ENCODE peak calls at places on chromosomes 3 and 15, in four cellular contexts. L, B, O and C are unnamed samples.
A peak's percentile ranks its signal among the peaks of the same experiment; 100 is the strongest.

GRCh38 chr3:13856006-13856405 is 23.9 kb downstream of the WNT7A start:
- DNase-seq in L (no peak), B (no peak), O (no peak), C (no peak)

GRCh38 chr15:73744293-73744692 is 8.9 kb downstream of the INSYN1 start:
- DNase-seq in O (no peak), L (no peak), B (no peak), C (no peak)

GRCh38 chr15:100112061-100112420 is 229.7 kb downstream of the ADAMTS17 start:
- DNase-seq in L (peak; percentile 12), O (no peak), B (no peak), C (no peak)

GRCh38 chr3:195587406-195587805 is 3.7 kb upstream of the APOD start:
- DNase-seq in B (no peak), O (no peak), L (no peak), C (no peak)

GRCh38 chr3:161339517-161340500 is 31.5 kb downstream of the SPTSSB start:
- DNase-seq in O (no peak), B (no peak), L (no peak), C (no peak)

GRCh38 chr15:43199945-43200488 is 14.8 kb downstream of the CCNDBP1 start:
- DNase-seq in B (no peak), L (no peak), O (no peak), C (no peak)

GRCh38 chr3:136562031-136562430 is 190.1 kb downstream of the STAG1 start:
- DNase-seq in L (no peak), B (no peak), O (no peak), C (no peak)

GRCh38 chr3:63910873-63911272 is 1.3 kb downstream of the SCAANT1 start:
- DNase-seq in L (no peak), B (no peak), O (no peak), C (no peak)

GRCh38 chr3:53794597-53794996 is 51.6 kb downstream of the CHDH start:
- DNase-seq in O (no peak), B (no peak), L (no peak), C (no peak)

GRCh38 chr15:45107941-45108630 is 5.9 kb downstream of the DUOX2 start:
- DNase-seq in B (no peak), O (no peak), L (peak; percentile 9), C (no peak)

DNA sequence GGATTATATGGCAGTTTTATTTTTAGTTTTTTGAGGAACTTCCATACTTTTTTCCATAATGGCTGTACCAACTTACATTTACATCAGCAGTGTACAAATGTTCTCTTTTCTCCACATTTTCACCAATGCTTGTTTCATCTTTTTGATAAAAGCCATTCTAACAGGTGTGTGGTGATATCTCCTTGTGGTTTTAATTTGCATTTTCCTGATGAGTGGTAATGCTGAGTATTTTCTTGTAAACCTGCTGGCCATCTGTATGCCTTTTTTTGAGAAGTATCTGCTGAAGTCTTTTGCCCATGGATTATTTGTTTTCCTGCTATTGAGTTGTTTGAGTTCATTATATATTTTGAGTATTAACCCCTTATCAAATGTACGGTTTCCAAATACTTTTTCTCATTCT is 50.6 kb downstream of the RPL39L start:
- DNase-seq in B (no peak), O (no peak), L (no peak), C (no peak)
- H3K4me3 ChIP-seq in B (no peak overlapping the region), O (no peak overlapping the region), L (no peak overlapping the region), C (no peak overlapping the region)

GRCh38 chr3:27105904-27106303 is 263.3 kb downstream of the NEK10 start:
- DNase-seq in B (peak; percentile 6), L (no peak), O (peak; percentile 29), C (peak; percentile 30)
- TF ChIP-seq CTCF in B (peak; percentile 17), L (no peak), O (peak; percentile 48), C (peak; percentile 28)

GRCh38 chr15:38251726-38252480 is 733 bp upstream of the SPRED1 start:
- DNase-seq in O (peak; percentile 95), L (peak; percentile 90), B (peak; percentile 41), C (peak; percentile 91)

GRCh38 chr15:38253448-38253847 is 812 bp downstream of the SPRED1 start:
- DNase-seq in L (no peak), O (peak; percentile 82), B (no peak), C (no peak)

GRCh38 chr15:38255690-38256089 is 3.1 kb downstream of the SPRED1 start:
- DNase-seq in B (no peak), O (no peak), L (no peak), C (no peak)

GRCh38 chr15:38252481-38253311 is at the start of gene SPRED1:
- DNase-seq in B (no peak), O (peak; percentile 53), L (peak; percentile 73), C (peak; percentile 70)

DNA sequence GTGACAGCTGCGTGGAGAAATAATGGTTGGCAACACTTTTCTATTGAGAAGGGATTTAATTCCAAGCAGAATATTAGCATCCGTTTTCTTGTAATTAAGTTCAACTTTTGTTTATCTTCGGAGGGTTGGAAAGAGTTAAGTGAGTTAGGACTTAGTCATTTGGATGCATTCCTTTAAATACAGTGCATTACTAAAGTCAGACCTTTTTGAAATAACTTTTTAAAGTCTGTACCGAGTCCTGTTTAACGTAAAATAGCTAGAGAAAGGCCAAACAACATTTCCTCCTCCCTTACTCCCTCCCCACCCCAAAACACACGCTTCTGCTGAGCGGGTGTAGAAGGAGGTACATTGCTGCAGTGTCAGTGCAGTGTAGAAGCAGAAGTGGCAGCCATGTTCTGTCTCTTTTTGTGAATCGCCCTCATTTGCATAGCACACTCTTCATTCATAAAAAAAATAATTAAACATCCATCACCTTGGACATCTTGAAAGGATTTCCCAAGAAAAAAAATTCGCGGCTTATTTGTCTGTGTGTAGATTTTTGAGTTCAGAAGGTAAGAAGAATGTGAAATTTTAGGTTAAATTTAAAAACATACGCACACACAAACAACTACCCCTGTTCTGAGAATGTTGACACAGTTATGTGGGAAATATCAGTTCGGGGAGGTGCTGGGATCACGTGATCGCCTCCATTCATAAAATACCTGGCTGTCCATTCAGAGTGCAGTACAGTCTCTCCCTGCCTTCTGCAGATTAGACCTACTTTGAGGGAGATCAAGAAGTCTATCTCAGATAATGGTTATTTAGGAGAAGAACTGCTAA is 1.6 kb downstream of the SPRED1 start:
- DNase-seq in O (peak; percentile 67), B (peak; percentile 31), L (no peak), C (peak; percentile 58)
- H3K4me1 ChIP-seq in O (peaks cover 33% of the 10 kb centered on the region), B (peaks cover 36% of the 10 kb centered on the region), L (no peaks in the 10 kb centered on the region), C (no peaks in the 10 kb centered on the region)

DNA sequence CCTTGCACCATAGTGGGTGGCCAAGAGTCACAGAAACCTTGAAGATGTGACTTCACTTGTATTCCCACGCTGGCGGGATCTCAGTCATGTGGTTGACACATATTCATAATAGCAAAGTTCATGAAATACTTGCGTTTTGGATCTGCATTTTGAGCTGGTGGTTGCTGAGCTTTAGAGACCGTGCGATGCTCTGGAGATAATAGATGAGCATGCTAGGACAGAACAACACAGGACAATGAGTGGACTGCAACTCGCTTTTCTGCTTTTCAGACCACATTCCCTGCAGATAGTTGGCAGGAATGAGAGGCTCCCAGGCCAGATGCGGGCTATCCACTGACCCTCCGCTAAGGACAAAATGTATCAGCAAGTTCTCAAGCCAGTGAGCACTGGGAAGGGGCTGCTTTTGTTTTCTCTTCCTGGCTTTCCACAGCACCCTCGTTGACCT is 13.8 kb upstream of the STARD5 start:
- DNase-seq in L (peak; percentile 52), B (no peak), O (no peak), C (no peak)
- H3K4me3 ChIP-seq in L (no peak overlapping the region), B (no peak overlapping the region), O (no peak overlapping the region), C (no peak overlapping the region)

DNA sequence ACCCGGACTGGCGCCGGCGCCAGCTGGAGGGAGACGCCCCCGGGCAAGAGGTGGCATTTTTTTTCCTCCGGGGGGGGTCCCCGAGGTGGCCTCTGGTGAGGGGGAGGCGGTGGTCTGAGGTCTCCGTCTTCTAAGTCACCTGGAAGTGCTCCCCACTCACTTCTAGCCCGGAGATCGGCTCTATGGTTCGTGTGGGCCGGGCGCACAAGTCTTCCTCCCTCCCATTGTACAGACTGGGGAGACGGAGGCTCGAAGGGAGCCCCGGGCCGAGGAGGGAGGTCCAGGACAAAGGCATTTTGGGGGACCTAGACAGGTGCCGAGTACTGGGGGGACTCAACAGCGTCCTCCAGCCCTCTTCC is 4.4 kb downstream of the GATA2 start:
- DNase-seq in L (no peak), B (no peak), O (peak; percentile 42), C (no peak)
- TF ChIP-seq CTCF in L (no peak), B (no peak), O (no peak), C (no peak)